ENCODE peak calls at places on chromosomes 3 and 15, in eight cellular contexts. C is C1 segment of cervical spinal cord; P is stromal cell of bone marrow; X is anterior cingulate cortex; H is AG08396; M is CD8-positive, alpha-beta T cell; V is heart right ventricle; K is foreskin fibroblast. Y is an unnamed sample.

GRCh38 chr15:40103124-40103858 is 5.4 kb downstream of the BMF start:
- DNase-seq in C (peak; percentile 78), P (no peak), X (peak; percentile 43), H (peak; percentile 76), M (no peak), V (peak; percentile 80), K (peak; percentile 74), Y (peak; percentile 69)

GRCh38 chr3:13951184-13951583 is 71.3 kb upstream of the WNT7A start:
- DNase-seq in C (no peak), P (no peak), X (no peak), H (no peak), M (no peak), V (no peak), K (no peak), Y (no peak)

GRCh38 chr3:124168271-124168670 is 176.3 kb upstream of the ROPN1 start:
- DNase-seq in C (no peak), P (peak; percentile 89), X (no peak), H (no peak), M (no peak), V (peak; percentile 40), K (no peak), Y (peak; percentile 7)

GRCh38 chr15:90660195-90660995 is 56.8 kb upstream of the BLM start:
- DNase-seq in C (no peak), P (peak; percentile 96), X (no peak), H (peak; percentile 91), M (peak; percentile 72), V (peak; percentile 76), K (peak; percentile 91), Y (peak; percentile 71)

GRCh38 chr3:142560118-142560517 is 18.4 kb downstream of the ATR start:
- DNase-seq in C (no peak), P (no peak), X (no peak), H (no peak), M (no peak), V (no peak), K (no peak), Y (no peak)

GRCh38 chr15:53910236-53910849 is 67.9 kb upstream of the UNC13C start:
- DNase-seq in C (no peak), P (no peak), X (no peak), H (no peak), M (no peak), V (no peak), K (no peak), Y (no peak)

GRCh38 chr3:56269755-56270154 is 198.5 kb downstream of the ERC2 start:
- DNase-seq in C (no peak), P (no peak), X (no peak), H (no peak), M (no peak), V (peak; percentile 9), K (peak; percentile 6), Y (no peak)

GRCh38 chr3:71987828-71988227 is 202.9 kb upstream of the PROK2 start:
- DNase-seq in C (no peak), P (peak; percentile 78), X (no peak), H (no peak), M (no peak), V (peak; percentile 9), K (no peak), Y (peak; percentile 60)

GRCh38 chr3:134037168-134037567 is 7.4 kb upstream of the SLCO2A1 start:
- DNase-seq in C (no peak), P (no peak), X (no peak), H (no peak), M (no peak), V (no peak), K (no peak), Y (no peak)

GRCh38 chr3:198030726-198031125 is 70.7 kb downstream of the LMLN start:
- DNase-seq in C (no peak), P (no peak), X (no peak), H (no peak), M (no peak), V (no peak), K (no peak), Y (no peak)

GRCh38 chr15:25774871-25775270 is 88.3 kb downstream of the ATP10A start:
- DNase-seq in C (no peak), P (no peak), X (no peak), H (no peak), M (no peak), V (no peak), K (no peak), Y (no peak)

GRCh38 chr3:183328823-183329222 is 75.8 kb downstream of the B3GNT5 start:
- DNase-seq in C (no peak), P (no peak), X (no peak), H (no peak), M (no peak), V (no peak), K (peak; percentile 38), Y (peak; percentile 35)

GRCh38 chr3:128971421-128971820 is 22.5 kb downstream of the CFAP92 start:
- DNase-seq in C (no peak), P (peak; percentile 52), X (no peak), H (no peak), M (no peak), V (peak; percentile 80), K (peak; percentile 52), Y (peak; percentile 59)

Y was measured in lung microvascular endothelial cell.